ENCODE peak calls at places on chromosome 13, in four cellular contexts. E is gastrocnemius medialis, L is AG09309, K is Caco-2. X is an unnamed sample.

GRCh38 chr13:49240017-49240416 is 7.7 kb upstream of the CDADC1 start:
- DNase-seq in E (no peak), L (no peak), K (no peak), X (no peak)

GRCh38 chr13:48775285-48775684 is 121.6 kb downstream of the CYSLTR2 start:
- DNase-seq in E (no peak), L (peak), K (no peak), X (no peak)

GRCh38 chr13:36715841-36716240 is 42.0 kb downstream of the SERTM1 start:
- DNase-seq in E (no peak), L (no peak), K (no peak), X (no peak)

GRCh38 chr13:77507931-77508776 is 27.4 kb upstream of the SCEL start:
- DNase-seq in E (no peak), L (peak), K (no peak), X (no peak)

GRCh38 chr13:93766719-93767118 is 540.1 kb downstream of the GPC6 start:
- DNase-seq in E (no peak), L (no peak), K (no peak), X (no peak)

GRCh38 chr13:35906636-35907035 is 224.5 kb downstream of the DCLK1 start:
- DNase-seq in E (no peak), L (no peak), K (no peak), X (no peak)

GRCh38 chr13:43787998-43788397 is 1.2 kb upstream of the ENOX1 start:
- DNase-seq in E (no peak), L (no peak), K (peak), X (no peak)

GRCh38 chr13:43223206-43223605 is 199.8 kb downstream of the DNAJC15 start:
- DNase-seq in E (no peak), L (no peak), K (no peak), X (no peak)

GRCh38 chr13:94192576-94192975 is 286.9 kb downstream of the DCT start:
- DNase-seq in E (no peak), L (no peak), K (peak), X (no peak)

GRCh38 chr13:113968463-113969310 is 5.2 kb downstream of the C13orf46 start:
- DNase-seq in E (no peak), L (no peak), K (no peak), X (no peak)
- TF ChIP-seq CTCF in E (no peak), L (no peak), K (no peak), X (no peak)

GRCh38 chr13:71477735-71478134 is 389.3 kb downstream of the DACH1 start:
- DNase-seq in E (no peak), L (no peak), K (no peak), X (no peak)
- TF ChIP-seq CTCF in E (no peak), L (no peak), K (peak), X (no peak)

GRCh38 chr13:110414283-110414682 is 107.2 kb downstream of the COL4A2 start:
- DNase-seq in E (no peak), L (no peak), K (no peak), X (no peak)

GRCh38 chr13:110416131-110416584 is 109.1 kb downstream of the COL4A2 start:
- DNase-seq in E (peak), L (no peak), K (no peak), X (no peak)

GRCh38 chr13:110417537-110417908 is 110.4 kb downstream of the COL4A2 start:
- DNase-seq in E (no peak), L (no peak), K (no peak), X (no peak)

GRCh38 chr13:110413311-110414040 is 106.4 kb downstream of the COL4A2 start:
- DNase-seq in E (no peak), L (no peak), K (no peak), X (no peak)

DNA sequence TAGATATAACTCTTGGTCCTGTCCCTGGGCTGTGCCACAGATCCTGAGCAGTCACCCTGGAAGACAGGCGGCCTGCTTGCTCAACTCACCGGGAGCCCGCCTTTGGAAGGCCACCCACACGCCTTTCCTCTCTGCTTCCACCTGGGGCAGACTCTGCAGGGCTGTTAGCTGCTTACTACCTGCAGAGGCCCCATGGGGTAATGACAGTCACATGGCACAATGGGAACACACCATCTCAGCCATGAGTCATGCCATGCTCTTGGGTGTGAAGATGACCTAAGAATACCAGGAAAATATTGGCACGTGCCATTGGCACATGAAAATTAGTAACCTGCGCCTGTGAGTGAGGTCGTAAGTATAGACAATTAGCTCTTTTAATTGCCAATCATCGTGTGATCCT is 108.6 kb downstream of the COL4A2 start:
- DNase-seq in E (peak), L (no peak), K (peak), X (no peak)
- TF ChIP-seq CTCF in E (no peak), L (no peak), K (no peak), X (no peak)

DNA sequence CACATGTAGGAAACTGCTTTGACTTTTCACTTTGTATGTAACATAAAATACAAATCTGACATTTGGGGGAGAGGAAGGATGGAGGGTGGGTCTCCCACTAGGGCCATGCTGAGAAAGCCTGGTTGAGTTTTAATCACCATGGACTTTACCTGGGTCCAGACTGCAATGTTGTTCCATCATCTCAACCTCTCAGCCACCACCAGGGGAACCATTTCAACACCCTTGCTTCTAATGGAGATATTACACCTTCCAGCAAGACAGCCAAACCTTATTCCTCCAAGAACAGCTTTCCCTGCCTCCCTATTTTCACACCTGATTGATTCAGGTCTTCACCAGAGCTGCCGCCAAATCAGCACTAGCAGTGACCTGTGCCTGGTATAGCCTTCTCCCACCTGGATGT is 56.0 kb downstream of the ZAR1L start:
- DNase-seq in E (no peak), L (no peak), K (no peak), X (no peak)
- TF ChIP-seq CTCF in E (no peak), L (no peak), K (peak), X (peak)

GRCh38 chr13:37960427-37960826 is 90.9 kb upstream of the TRPC4 start:
- DNase-seq in E (no peak), L (no peak), K (no peak), X (no peak)
- TF ChIP-seq CTCF in E (no peak), L (peak), K (peak), X (no peak)

DNA sequence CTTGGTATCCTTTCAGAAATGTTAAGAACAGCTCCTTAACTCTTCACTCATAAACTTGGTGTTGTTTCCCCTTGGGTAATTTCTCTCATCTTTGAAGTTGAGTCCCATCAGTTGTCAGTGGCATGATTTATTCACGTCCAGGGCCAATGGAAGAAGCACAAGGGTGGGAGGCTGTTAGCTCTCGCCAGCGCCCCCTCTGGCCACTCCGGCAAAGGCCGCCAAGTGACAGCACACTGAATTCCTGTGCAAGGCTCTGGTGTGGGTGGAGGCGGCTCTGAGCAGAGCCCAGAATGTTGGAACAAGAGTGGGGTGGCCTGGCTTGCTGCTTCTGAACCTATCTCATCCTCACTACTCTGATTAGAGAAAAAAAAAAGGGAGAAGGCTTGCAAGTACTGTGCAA is 13.1 kb upstream of the MEDAG start:
- DNase-seq in E (peak), L (no peak), K (peak), X (no peak)
- TF ChIP-seq CTCF in E (no peak), L (peak), K (peak), X (peak)

DNA sequence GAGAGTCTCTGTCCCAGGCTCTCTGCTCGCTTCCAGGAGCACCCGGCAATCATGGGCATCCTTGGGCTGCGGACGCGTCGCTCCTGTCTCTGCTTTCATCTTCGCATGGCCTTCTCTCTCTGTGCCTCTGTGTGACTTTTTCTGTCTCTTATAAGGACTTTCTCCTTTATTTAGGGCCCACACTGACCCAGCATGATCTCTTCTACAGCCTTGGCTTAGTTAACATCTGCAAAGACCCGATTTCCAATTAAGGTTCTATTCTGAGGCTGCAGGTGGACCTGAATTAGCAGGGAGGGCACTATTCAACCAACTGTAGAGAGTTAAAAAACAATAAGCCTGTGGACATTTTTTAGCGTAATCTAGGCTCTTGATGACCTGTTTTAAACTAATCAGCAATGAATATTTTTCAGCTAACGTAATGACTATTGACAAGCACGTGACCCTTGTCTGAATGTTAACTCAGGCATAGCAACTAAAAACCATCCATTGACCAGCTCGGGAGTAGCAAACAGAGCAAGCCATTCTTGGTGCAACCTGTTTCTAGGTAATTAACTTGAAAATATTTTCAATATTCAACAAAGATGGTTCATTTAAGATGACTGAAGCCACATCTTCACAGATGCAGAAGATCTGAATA is 15.2 kb downstream of the F10 start:
- DNase-seq in E (no peak), L (no peak), K (no peak), X (no peak)
- TF ChIP-seq CTCF in E (no peak), L (no peak), K (no peak), X (no peak)

DNA sequence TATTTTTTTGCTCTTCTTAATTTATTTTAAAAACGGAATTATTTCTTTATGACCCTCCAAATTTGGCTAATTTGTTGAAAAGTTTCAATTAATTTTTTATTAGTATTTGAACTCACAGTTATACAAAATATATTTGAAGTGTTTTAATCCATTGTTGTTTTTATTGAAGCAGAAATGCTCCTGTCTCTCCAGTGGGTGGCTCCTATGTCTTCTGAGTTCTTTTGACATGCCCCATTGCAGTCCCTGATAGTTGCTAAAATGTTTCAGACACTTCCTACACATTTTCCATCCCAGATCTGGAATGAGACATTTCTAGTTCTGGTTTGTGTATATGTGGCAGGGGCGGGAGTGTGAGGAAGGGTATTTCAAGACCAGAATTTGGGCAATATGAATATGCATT is 579.4 kb upstream of the PRR20A start:
- DNase-seq in E (no peak), L (no peak), K (no peak), X (no peak)
- TF ChIP-seq CTCF in E (no peak), L (no peak), K (no peak), X (no peak)

DNA sequence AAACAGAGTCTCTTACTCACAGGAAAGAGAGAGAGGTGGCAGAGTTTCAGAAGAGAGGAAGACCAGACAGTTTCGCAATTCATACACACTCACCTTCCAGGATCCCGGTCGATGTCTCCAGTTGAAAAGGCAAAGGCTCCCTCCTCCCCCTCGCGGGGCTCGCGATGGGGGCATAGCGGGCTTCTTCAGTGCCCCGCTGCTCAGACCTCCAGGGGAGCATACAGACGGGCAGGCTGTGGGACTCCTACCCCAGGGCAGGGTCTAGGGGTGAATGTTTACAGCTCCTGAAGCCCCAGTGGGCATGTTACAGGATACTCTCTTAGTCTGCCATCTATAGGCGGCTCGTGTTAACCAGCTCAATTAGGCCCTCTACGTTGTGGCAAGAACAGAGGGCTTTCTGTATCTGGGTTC is 139.2 kb downstream of the SLITRK5 start:
- DNase-seq in E (no peak), L (no peak), K (peak), X (no peak)
- TF ChIP-seq CTCF in E (no peak), L (no peak), K (no peak), X (no peak)